ENCODE peak calls at places on chromosomes 2 and 18, in ten cellular contexts. One of them, this sample, is unnamed.

GRCh38 chr2:161112885-161113284 is 47.3 kb upstream of the TANK start:
- DNase-seq in NCI-H2029: no peak
- DNase-seq in AML-193: no peak
- DNase-seq in GM10248: no peak
- DNase-seq in astrocyte of the cerebellum: no peak
- DNase-seq in NCI-H1417: no peak
- DNase-seq in GM04503: no peak
- DNase-seq in EH: no peak
- DNase-seq in IMR-90: no peak
- DNase-seq in cardiac muscle cell: no peak
- DNase-seq in this sample: no peak

GRCh38 chr18:34977787-34978532 is 63.3 kb upstream of the MAPRE2 start:
- DNase-seq in NCI-H2029: peak
- DNase-seq in AML-193: peak
- DNase-seq in GM10248: peak
- DNase-seq in astrocyte of the cerebellum: no peak
- DNase-seq in NCI-H1417: peak
- DNase-seq in GM04503: no peak
- DNase-seq in EH: peak
- DNase-seq in IMR-90: peak
- DNase-seq in cardiac muscle cell: peak
- DNase-seq in this sample: peak

GRCh38 chr2:172856561-172856960 is 120.9 kb downstream of the RAPGEF4 start:
- DNase-seq in NCI-H2029: no peak
- DNase-seq in AML-193: no peak
- DNase-seq in GM10248: no peak
- DNase-seq in astrocyte of the cerebellum: no peak
- DNase-seq in NCI-H1417: no peak
- DNase-seq in GM04503: no peak
- DNase-seq in EH: no peak
- DNase-seq in IMR-90: no peak
- DNase-seq in cardiac muscle cell: no peak
- DNase-seq in this sample: no peak

GRCh38 chr2:19864369-19864768 is 37.4 kb downstream of the TTC32 start:
- DNase-seq in NCI-H2029: no peak
- DNase-seq in AML-193: no peak
- DNase-seq in GM10248: no peak
- DNase-seq in astrocyte of the cerebellum: no peak
- DNase-seq in NCI-H1417: peak
- DNase-seq in GM04503: no peak
- DNase-seq in EH: no peak
- DNase-seq in IMR-90: no peak
- DNase-seq in cardiac muscle cell: no peak
- DNase-seq in this sample: no peak

GRCh38 chr2:139946690-139947089 is 1166.5 kb upstream of the NXPH2 start:
- DNase-seq in NCI-H2029: no peak
- DNase-seq in AML-193: no peak
- DNase-seq in GM10248: no peak
- DNase-seq in astrocyte of the cerebellum: no peak
- DNase-seq in NCI-H1417: no peak
- DNase-seq in GM04503: no peak
- DNase-seq in EH: no peak
- DNase-seq in IMR-90: no peak
- DNase-seq in cardiac muscle cell: no peak
- DNase-seq in this sample: no peak

GRCh38 chr2:16137080-16137755 is 196.9 kb downstream of the MYCN start:
- DNase-seq in NCI-H2029: no peak
- DNase-seq in AML-193: no peak
- DNase-seq in GM10248: no peak
- DNase-seq in astrocyte of the cerebellum: no peak
- DNase-seq in NCI-H1417: no peak
- DNase-seq in GM04503: no peak
- DNase-seq in EH: no peak
- DNase-seq in IMR-90: no peak
- DNase-seq in cardiac muscle cell: no peak
- DNase-seq in this sample: no peak

GRCh38 chr2:173134703-173135102 is 59.1 kb downstream of the MAP3K20 start:
- DNase-seq in NCI-H2029: no peak
- DNase-seq in AML-193: peak
- DNase-seq in GM10248: no peak
- DNase-seq in astrocyte of the cerebellum: no peak
- DNase-seq in NCI-H1417: no peak
- DNase-seq in GM04503: no peak
- DNase-seq in EH: peak
- DNase-seq in IMR-90: no peak
- DNase-seq in cardiac muscle cell: no peak
- DNase-seq in this sample: no peak

GRCh38 chr18:23259701-23260661 is 124.7 kb downstream of the CABLES1 start:
- DNase-seq in NCI-H2029: peak
- DNase-seq in AML-193: peak
- DNase-seq in GM10248: peak
- DNase-seq in astrocyte of the cerebellum: no peak
- DNase-seq in NCI-H1417: peak
- DNase-seq in GM04503: peak
- DNase-seq in EH: peak
- DNase-seq in IMR-90: peak
- DNase-seq in cardiac muscle cell: peak
- DNase-seq in this sample: peak

GRCh38 chr2:178829981-178830380 is 22.8 kb upstream of the TTN start:
- DNase-seq in NCI-H2029: no peak
- DNase-seq in AML-193: no peak
- DNase-seq in GM10248: no peak
- DNase-seq in astrocyte of the cerebellum: no peak
- DNase-seq in NCI-H1417: no peak
- DNase-seq in GM04503: no peak
- DNase-seq in EH: no peak
- DNase-seq in IMR-90: no peak
- DNase-seq in cardiac muscle cell: no peak
- DNase-seq in this sample: no peak

GRCh38 chr2:11305958-11306357 is 38.5 kb downstream of the ROCK2 start:
- DNase-seq in NCI-H2029: no peak
- DNase-seq in AML-193: no peak
- DNase-seq in GM10248: no peak
- DNase-seq in astrocyte of the cerebellum: peak
- DNase-seq in NCI-H1417: no peak
- DNase-seq in GM04503: peak
- DNase-seq in EH: peak
- DNase-seq in IMR-90: peak
- DNase-seq in cardiac muscle cell: no peak
- DNase-seq in this sample: no peak

GRCh38 chr2:27249891-27250651 is 12.8 kb downstream of the SLC30A3 start:
- DNase-seq in NCI-H2029: no peak
- DNase-seq in AML-193: peak
- DNase-seq in GM10248: peak
- DNase-seq in astrocyte of the cerebellum: no peak
- DNase-seq in NCI-H1417: no peak
- DNase-seq in GM04503: no peak
- DNase-seq in EH: peak
- DNase-seq in IMR-90: peak
- DNase-seq in cardiac muscle cell: peak
- DNase-seq in this sample: no peak

GRCh38 chr2:74556159-74556558 is 1.6 kb downstream of the DOK1 start:
- DNase-seq in NCI-H2029: no peak
- DNase-seq in AML-193: no peak
- DNase-seq in GM10248: no peak
- DNase-seq in astrocyte of the cerebellum: no peak
- DNase-seq in NCI-H1417: no peak
- DNase-seq in GM04503: no peak
- DNase-seq in EH: no peak
- DNase-seq in IMR-90: no peak
- DNase-seq in cardiac muscle cell: no peak
- DNase-seq in this sample: no peak

GRCh38 chr2:64730551-64731305 is 77.0 kb upstream of the SERTAD2 start:
- DNase-seq in NCI-H2029: peak
- DNase-seq in AML-193: peak
- DNase-seq in GM10248: no peak
- DNase-seq in astrocyte of the cerebellum: peak
- DNase-seq in NCI-H1417: peak
- DNase-seq in GM04503: no peak
- DNase-seq in EH: peak
- DNase-seq in IMR-90: peak
- DNase-seq in cardiac muscle cell: peak
- DNase-seq in this sample: no peak

GRCh38 chr2:240620149-240620731 is 5.0 kb upstream of the GPR35 start:
- DNase-seq in NCI-H2029: no peak
- DNase-seq in AML-193: no peak
- DNase-seq in GM10248: no peak
- DNase-seq in astrocyte of the cerebellum: no peak
- DNase-seq in NCI-H1417: no peak
- DNase-seq in GM04503: no peak
- DNase-seq in EH: no peak
- DNase-seq in IMR-90: no peak
- DNase-seq in cardiac muscle cell: no peak
- DNase-seq in this sample: no peak

GRCh38 chr18:3599235-3599634 is 149.3 kb downstream of the TGIF1 start:
- DNase-seq in NCI-H2029: no peak
- DNase-seq in AML-193: no peak
- DNase-seq in GM10248: no peak
- DNase-seq in astrocyte of the cerebellum: no peak
- DNase-seq in NCI-H1417: no peak
- DNase-seq in GM04503: no peak
- DNase-seq in EH: no peak
- DNase-seq in IMR-90: no peak
- DNase-seq in cardiac muscle cell: no peak
- DNase-seq in this sample: no peak

GRCh38 chr2:171630812-171631626 is 56.2 kb upstream of the DYNC1I2 start:
- DNase-seq in NCI-H2029: no peak
- DNase-seq in AML-193: no peak
- DNase-seq in GM10248: no peak
- DNase-seq in astrocyte of the cerebellum: no peak
- DNase-seq in NCI-H1417: peak
- DNase-seq in GM04503: no peak
- DNase-seq in EH: no peak
- DNase-seq in IMR-90: no peak
- DNase-seq in cardiac muscle cell: no peak
- DNase-seq in this sample: no peak

GRCh38 chr18:76658627-76659026 is 163.6 kb upstream of the ZNF516 start:
- DNase-seq in NCI-H2029: no peak
- DNase-seq in AML-193: no peak
- DNase-seq in GM10248: peak
- DNase-seq in astrocyte of the cerebellum: no peak
- DNase-seq in NCI-H1417: no peak
- DNase-seq in GM04503: no peak
- DNase-seq in EH: no peak
- DNase-seq in IMR-90: no peak
- DNase-seq in cardiac muscle cell: peak
- DNase-seq in this sample: peak

GRCh38 chr18:61551586-61551985 is 218.4 kb downstream of the CDH20 start:
- DNase-seq in NCI-H2029: peak
- DNase-seq in AML-193: peak
- DNase-seq in GM10248: peak
- DNase-seq in astrocyte of the cerebellum: peak
- DNase-seq in NCI-H1417: peak
- DNase-seq in GM04503: peak
- DNase-seq in EH: peak
- DNase-seq in IMR-90: peak
- DNase-seq in cardiac muscle cell: peak
- DNase-seq in this sample: peak

GRCh38 chr2:20635698-20636584 is 15.0 kb downstream of the HS1BP3 start:
- DNase-seq in NCI-H2029: peak
- DNase-seq in AML-193: no peak
- DNase-seq in GM10248: peak
- DNase-seq in astrocyte of the cerebellum: no peak
- DNase-seq in NCI-H1417: peak
- DNase-seq in GM04503: no peak
- DNase-seq in EH: peak
- DNase-seq in IMR-90: peak
- DNase-seq in cardiac muscle cell: peak
- DNase-seq in this sample: no peak

GRCh38 chr2:11872247-11872947 is 126.0 kb downstream of the LPIN1 start:
- DNase-seq in NCI-H2029: peak
- DNase-seq in AML-193: no peak
- DNase-seq in GM10248: no peak
- DNase-seq in astrocyte of the cerebellum: no peak
- DNase-seq in NCI-H1417: no peak
- DNase-seq in GM04503: no peak
- DNase-seq in EH: no peak
- DNase-seq in IMR-90: peak
- DNase-seq in cardiac muscle cell: no peak
- DNase-seq in this sample: no peak

GRCh38 chr2:174997110-174997509 is 8.1 kb downstream of the CHN1 start:
- DNase-seq in NCI-H2029: no peak
- DNase-seq in AML-193: no peak
- DNase-seq in GM10248: no peak
- DNase-seq in astrocyte of the cerebellum: no peak
- DNase-seq in NCI-H1417: no peak
- DNase-seq in GM04503: no peak
- DNase-seq in EH: peak
- DNase-seq in IMR-90: no peak
- DNase-seq in cardiac muscle cell: no peak
- DNase-seq in this sample: no peak

GRCh38 chr2:220192994-220193753 is 565.7 kb downstream of the SLC4A3 start:
- DNase-seq in NCI-H2029: no peak
- DNase-seq in AML-193: no peak
- DNase-seq in GM10248: no peak
- DNase-seq in astrocyte of the cerebellum: no peak
- DNase-seq in NCI-H1417: no peak
- DNase-seq in GM04503: no peak
- DNase-seq in EH: peak
- DNase-seq in IMR-90: peak
- DNase-seq in cardiac muscle cell: no peak
- DNase-seq in this sample: no peak

GRCh38 chr2:45582522-45582921 is 28.5 kb downstream of the SRBD1 start:
- DNase-seq in NCI-H2029: no peak
- DNase-seq in AML-193: no peak
- DNase-seq in GM10248: no peak
- DNase-seq in astrocyte of the cerebellum: no peak
- DNase-seq in NCI-H1417: no peak
- DNase-seq in GM04503: no peak
- DNase-seq in EH: no peak
- DNase-seq in IMR-90: no peak
- DNase-seq in cardiac muscle cell: no peak
- DNase-seq in this sample: no peak

GRCh38 chr2:62437785-62438184 is 68.2 kb downstream of the TMEM17 start:
- DNase-seq in NCI-H2029: no peak
- DNase-seq in AML-193: no peak
- DNase-seq in GM10248: no peak
- DNase-seq in astrocyte of the cerebellum: no peak
- DNase-seq in NCI-H1417: no peak
- DNase-seq in GM04503: no peak
- DNase-seq in EH: no peak
- DNase-seq in IMR-90: no peak
- DNase-seq in cardiac muscle cell: no peak
- DNase-seq in this sample: no peak

GRCh38 chr2:106094101-106094860 is 99.8 kb downstream of the UXS1 start:
- DNase-seq in NCI-H2029: no peak
- DNase-seq in AML-193: no peak
- DNase-seq in GM10248: no peak
- DNase-seq in astrocyte of the cerebellum: no peak
- DNase-seq in NCI-H1417: no peak
- DNase-seq in GM04503: no peak
- DNase-seq in EH: no peak
- DNase-seq in IMR-90: no peak
- DNase-seq in cardiac muscle cell: no peak
- DNase-seq in this sample: no peak

GRCh38 chr2:219642064-219642444 is 14.6 kb downstream of the SLC4A3 start:
- DNase-seq in NCI-H2029: no peak
- DNase-seq in AML-193: no peak
- DNase-seq in GM10248: no peak
- DNase-seq in astrocyte of the cerebellum: no peak
- DNase-seq in NCI-H1417: no peak
- DNase-seq in GM04503: no peak
- DNase-seq in EH: no peak
- DNase-seq in IMR-90: no peak
- DNase-seq in cardiac muscle cell: peak
- DNase-seq in this sample: no peak

GRCh38 chr2:43324589-43325447 is 98.4 kb upstream of the ZFP36L2 start:
- DNase-seq in NCI-H2029: no peak
- DNase-seq in AML-193: no peak
- DNase-seq in GM10248: no peak
- DNase-seq in astrocyte of the cerebellum: no peak
- DNase-seq in NCI-H1417: no peak
- DNase-seq in GM04503: no peak
- DNase-seq in EH: peak
- DNase-seq in IMR-90: no peak
- DNase-seq in cardiac muscle cell: no peak
- DNase-seq in this sample: no peak

GRCh38 chr2:64863097-64863820 is 125.9 kb upstream of the SLC1A4 start:
- DNase-seq in NCI-H2029: no peak
- DNase-seq in AML-193: peak
- DNase-seq in GM10248: no peak
- DNase-seq in astrocyte of the cerebellum: no peak
- DNase-seq in NCI-H1417: no peak
- DNase-seq in GM04503: no peak
- DNase-seq in EH: no peak
- DNase-seq in IMR-90: no peak
- DNase-seq in cardiac muscle cell: no peak
- DNase-seq in this sample: no peak

This sample was measured in KG1.